ENCODE peak calls at places on chromosomes 3 and 15, in ten cellular contexts. K is stomach, R is psoas muscle, S is nephron progenitor cell, T is colonic mucosa, G is kidney, Z is endothelial cell, V is K562, X is fibroblast of the aortic adventitia, E is uterus. L is an unnamed sample.

GRCh38 chr3:100516232-100516631 is 23.8 kb downstream of the TMEM45A start:
- DNase-seq in K (no peak), R (no peak), S (no peak), T (no peak), G (no peak), Z (no peak), V (peak), X (peak), E (no peak), L (no peak)

GRCh38 chr15:52101542-52102340 is 10.8 kb downstream of the BCL2L10 start:
- DNase-seq in K (no peak), R (no peak), S (no peak), T (no peak), G (no peak), Z (no peak), V (no peak), X (no peak), E (no peak), L (no peak)

GRCh38 chr3:14770591-14770990 is 48.2 kb upstream of the FGD5 start:
- DNase-seq in K (no peak), R (no peak), S (no peak), T (no peak), G (no peak), Z (no peak), V (no peak), X (no peak), E (no peak), L (no peak)

GRCh38 chr15:58447244-58448010 is 15.6 kb downstream of the LIPC start:
- DNase-seq in K (no peak), R (no peak), S (no peak), T (no peak), G (no peak), Z (no peak), V (no peak), X (peak), E (no peak), L (no peak)

GRCh38 chr15:95442107-95442719 is 888.3 kb upstream of the NR2F2 start:
- DNase-seq in K (no peak), R (no peak), S (no peak), T (no peak), G (no peak), Z (no peak), V (no peak), X (no peak), E (peak), L (no peak)

GRCh38 chr3:69749461-69749860 is 10.2 kb downstream of the MITF start:
- DNase-seq in K (no peak), R (no peak), S (no peak), T (no peak), G (no peak), Z (no peak), V (no peak), X (no peak), E (no peak), L (no peak)

GRCh38 chr3:190586631-190587000 is 72.7 kb downstream of the IL1RAP start:
- DNase-seq in K (no peak), R (no peak), S (no peak), T (no peak), G (no peak), Z (no peak), V (no peak), X (peak), E (no peak), L (peak)

GRCh38 chr15:79168922-79169322 is 78.3 kb upstream of the RASGRF1 start:
- DNase-seq in K (no peak), R (no peak), S (peak), T (no peak), G (peak), Z (peak), V (peak), X (peak), E (no peak), L (no peak)

GRCh38 chr3:143608966-143609365 is 239.3 kb downstream of the SLC9A9 start:
- DNase-seq in K (no peak), R (no peak), S (no peak), T (no peak), G (no peak), Z (no peak), V (no peak), X (peak), E (no peak), L (no peak)

GRCh38 chr3:134328147-134328591 is 46.1 kb downstream of the AMOTL2 start:
- DNase-seq in K (no peak), R (peak), S (no peak), T (no peak), G (no peak), Z (no peak), V (no peak), X (peak), E (no peak), L (no peak)

GRCh38 chr3:52851348-52851747 is 16.5 kb upstream of the MUSTN1 start:
- DNase-seq in K (no peak), R (peak), S (peak), T (no peak), G (peak), Z (peak), V (peak), X (peak), E (no peak), L (peak)

GRCh38 chr3:72907131-72907697 is 19.4 kb downstream of the GXYLT2 start:
- DNase-seq in K (no peak), R (no peak), S (no peak), T (no peak), G (no peak), Z (no peak), V (no peak), X (peak), E (peak), L (no peak)

GRCh38 chr3:159861369-159861987 is 127.2 kb upstream of the IL12A start:
- DNase-seq in K (no peak), R (no peak), S (no peak), T (no peak), G (no peak), Z (no peak), V (no peak), X (no peak), E (no peak), L (no peak)

GRCh38 chr3:189363856-189364255 is 192.1 kb downstream of the TPRG1 start:
- DNase-seq in K (no peak), R (no peak), S (no peak), T (no peak), G (no peak), Z (no peak), V (no peak), X (peak), E (no peak), L (no peak)

GRCh38 chr15:43880406-43881184 is 53.8 kb downstream of the WDR76 start:
- DNase-seq in K (no peak), R (no peak), S (no peak), T (no peak), G (peak), Z (no peak), V (no peak), X (peak), E (no peak), L (no peak)

GRCh38 chr15:82862886-82863285 is 53.5 kb downstream of the WHAMM start:
- DNase-seq in K (peak), R (no peak), S (no peak), T (peak), G (no peak), Z (no peak), V (no peak), X (no peak), E (no peak), L (no peak)

GRCh38 chr15:59378855-59379254 is 6.2 kb upstream of the MYO1E start:
- DNase-seq in K (no peak), R (no peak), S (no peak), T (no peak), G (no peak), Z (no peak), V (no peak), X (no peak), E (no peak), L (no peak)

GRCh38 chr3:102069211-102069662 is 219.9 kb downstream of the NFKBIZ start:
- DNase-seq in K (no peak), R (no peak), S (no peak), T (no peak), G (no peak), Z (no peak), V (no peak), X (peak), E (peak), L (no peak)

GRCh38 chr3:60669636-60670035 is 581.6 kb downstream of the FHIT start:
- DNase-seq in K (no peak), R (no peak), S (no peak), T (no peak), G (no peak), Z (no peak), V (no peak), X (no peak), E (no peak), L (no peak)

DNA sequence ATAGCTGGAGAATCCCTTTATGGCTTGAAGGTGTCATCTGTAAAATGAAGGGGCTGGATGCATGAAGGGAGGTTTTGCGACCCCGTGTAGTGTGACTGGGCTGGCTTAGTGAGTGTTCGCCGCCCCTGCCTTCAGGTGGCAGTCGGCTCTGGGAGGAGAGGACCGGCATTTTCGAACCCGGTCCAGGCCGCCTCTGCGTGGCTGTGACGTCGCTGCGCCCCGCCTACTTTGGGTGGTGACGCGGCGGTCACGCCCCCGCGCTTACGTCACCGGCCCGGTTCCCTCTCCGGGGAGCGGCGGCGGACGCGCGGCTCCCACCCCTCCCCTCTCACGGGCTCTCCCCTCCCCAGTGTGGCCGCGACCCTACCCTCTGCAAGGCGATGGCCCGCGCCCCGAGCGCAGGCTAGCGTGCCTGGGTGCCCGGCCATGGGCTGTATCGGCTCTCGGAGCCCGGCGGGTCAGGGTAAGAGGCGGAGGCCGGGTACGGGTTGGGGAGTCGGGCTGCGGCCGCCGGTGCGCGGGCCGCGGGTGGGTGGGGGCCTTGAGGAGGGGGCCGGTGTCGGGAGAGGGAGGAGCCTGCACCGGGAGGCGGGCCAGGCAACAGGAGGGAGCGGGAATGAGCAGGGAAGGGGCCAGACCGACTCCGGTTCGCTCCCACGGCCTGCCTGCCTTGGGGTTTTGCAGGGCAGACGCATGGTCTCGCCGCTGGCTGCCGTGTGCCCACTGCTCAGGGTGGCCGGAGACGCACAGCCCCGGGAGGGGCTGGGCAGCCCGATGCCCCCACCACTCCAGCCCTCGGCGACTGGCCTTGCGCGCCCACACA is 1.5 kb upstream of the FAM131A start:
- DNase-seq in K (peak), R (peak), S (peak), T (peak), G (peak), Z (peak), V (peak), X (peak), E (peak), L (peak)
- TF ChIP-seq CTCF in K (no peak), R (no peak), S (no peak), T (no peak), G (no peak), Z (no peak), V (no peak), X (no peak), E (no peak), L (no peak)

DNA sequence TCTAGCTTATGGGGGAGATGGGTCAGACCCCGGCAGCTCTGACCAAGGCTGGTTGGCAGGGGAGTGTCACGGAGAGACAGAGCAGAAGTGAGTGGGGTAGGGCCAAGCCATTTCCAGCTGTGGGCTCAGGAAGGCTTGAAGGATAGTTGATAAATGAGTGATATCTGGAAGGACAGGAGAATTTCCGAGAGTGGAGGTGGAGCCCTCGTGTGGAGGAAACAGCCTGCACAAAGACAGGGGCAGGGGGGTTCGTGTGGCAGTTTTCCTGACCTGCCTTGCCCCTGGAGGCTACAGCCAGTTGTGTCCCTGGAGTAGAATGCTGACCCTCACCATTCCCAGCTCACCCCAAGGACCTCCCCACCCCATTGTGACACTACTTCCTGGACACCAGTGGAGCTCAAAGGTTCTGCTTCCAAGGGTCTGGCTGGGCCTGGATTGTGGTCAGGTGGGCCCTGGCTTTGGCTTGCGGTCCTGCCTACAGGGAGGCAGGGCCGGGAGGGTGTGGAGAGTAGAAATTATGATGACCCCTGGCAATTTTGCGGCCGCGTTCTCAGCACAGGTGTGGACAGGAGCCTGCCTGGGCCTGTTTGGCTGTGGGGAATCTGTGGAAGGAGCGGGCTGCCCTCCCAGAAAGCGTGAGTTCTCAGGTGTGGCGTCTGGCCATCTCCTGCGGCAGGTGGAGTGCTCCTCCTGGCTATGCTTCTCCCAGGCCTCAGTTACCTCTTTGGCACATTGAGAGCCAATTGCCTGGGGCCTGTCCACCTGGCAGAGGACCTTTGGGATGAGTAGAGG is at the start of gene SLC22A14:
- DNase-seq in K (no peak), R (no peak), S (no peak), T (no peak), G (no peak), Z (no peak), V (peak), X (no peak), E (no peak), L (no peak)
- TF ChIP-seq CTCF in K (no peak), R (no peak), S (no peak), T (no peak), G (no peak), Z (peak), V (peak), X (no peak), E (no peak), L (no peak)

GRCh38 chr15:26126070-26126469 is 262.9 kb upstream of the ATP10A start:
- DNase-seq in K (no peak), R (no peak), S (no peak), T (no peak), G (no peak), Z (no peak), V (no peak), X (no peak), E (no peak), L (no peak)
- TF ChIP-seq CTCF in K (no peak), R (no peak), S (no peak), T (no peak), G (no peak), Z (no peak), V (no peak), X (no peak), E (no peak), L (no peak)

GRCh38 chr3:46933261-46933660 is 43.3 kb downstream of the CCDC12 start:
- DNase-seq in K (no peak), R (peak), S (no peak), T (no peak), G (peak), Z (no peak), V (no peak), X (no peak), E (no peak), L (no peak)
- TF ChIP-seq CTCF in K (no peak), R (no peak), S (no peak), T (no peak), G (no peak), Z (no peak), V (no peak), X (no peak), E (no peak), L (no peak)